ENCODE peak calls at places on chromosomes 2 and 18, in ten cellular contexts. G, Q, J, T, P, A, I, Z, F and C are unnamed samples.

GRCh38 chr18:59460060-59460395 is 101.0 kb upstream of the LMAN1 start:
- DNase-seq in G (no peak), Q (no peak), J (no peak), T (no peak), P (peak), A (peak), I (no peak), Z (peak), F (no peak), C (no peak)

GRCh38 chr2:224638338-224638823 is 53.2 kb upstream of the CUL3 start:
- DNase-seq in G (no peak), Q (no peak), J (no peak), T (no peak), P (no peak), A (no peak), I (no peak), Z (no peak), F (peak), C (no peak)

GRCh38 chr2:12980817-12981216 is 264.1 kb downstream of the TRIB2 start:
- DNase-seq in G (no peak), Q (no peak), J (no peak), T (no peak), P (no peak), A (no peak), I (no peak), Z (no peak), F (no peak), C (no peak)

GRCh38 chr18:74506405-74507119 is 10.4 kb downstream of the CNDP2 start:
- DNase-seq in G (no peak), Q (no peak), J (no peak), T (no peak), P (peak), A (no peak), I (peak), Z (peak), F (no peak), C (no peak)

GRCh38 chr2:238107525-238108422 is 7.6 kb downstream of the ESPNL start:
- DNase-seq in G (no peak), Q (peak), J (no peak), T (no peak), P (no peak), A (peak), I (no peak), Z (no peak), F (no peak), C (no peak)

GRCh38 chr2:176626796-176627195 is 357.6 kb downstream of the MTX2 start:
- DNase-seq in G (no peak), Q (no peak), J (no peak), T (no peak), P (no peak), A (no peak), I (no peak), Z (no peak), F (no peak), C (no peak)

GRCh38 chr2:26941486-26941885 is 29.0 kb upstream of the MAPRE3 start:
- DNase-seq in G (no peak), Q (no peak), J (no peak), T (peak), P (peak), A (no peak), I (no peak), Z (no peak), F (peak), C (no peak)

GRCh38 chr2:127609031-127609751 is 36.8 kb upstream of the GPR17 start:
- DNase-seq in G (no peak), Q (no peak), J (no peak), T (no peak), P (no peak), A (peak), I (no peak), Z (no peak), F (no peak), C (peak)

GRCh38 chr2:197877038-197877437 is 72.6 kb downstream of the PLCL1 start:
- DNase-seq in G (no peak), Q (no peak), J (no peak), T (no peak), P (no peak), A (no peak), I (no peak), Z (no peak), F (no peak), C (no peak)

GRCh38 chr2:121722479-121722878 is 14.2 kb downstream of the NIFK start:
- DNase-seq in G (no peak), Q (peak), J (no peak), T (peak), P (peak), A (no peak), I (peak), Z (peak), F (peak), C (no peak)

GRCh38 chr2:101520246-101520645 is 45.3 kb upstream of the RFX8 start:
- DNase-seq in G (no peak), Q (no peak), J (no peak), T (peak), P (peak), A (no peak), I (no peak), Z (peak), F (peak), C (peak)

GRCh38 chr2:224268441-224268840 is 133.5 kb downstream of the FAM124B start:
- DNase-seq in G (no peak), Q (peak), J (peak), T (peak), P (peak), A (no peak), I (peak), Z (peak), F (peak), C (no peak)

GRCh38 chr2:102297891-102298290 is 13.5 kb upstream of the IL1RL1 start:
- DNase-seq in G (no peak), Q (no peak), J (no peak), T (no peak), P (no peak), A (no peak), I (no peak), Z (peak), F (no peak), C (no peak)

GRCh38 chr18:2907459-2908145 is 60.8 kb downstream of the EMILIN2 start:
- DNase-seq in G (no peak), Q (no peak), J (no peak), T (no peak), P (no peak), A (no peak), I (no peak), Z (no peak), F (peak), C (no peak)

GRCh38 chr2:38602136-38602731 is 494 bp downstream of the HNRNPLL start:
- DNase-seq in G (peak), Q (no peak), J (no peak), T (peak), P (peak), A (peak), I (no peak), Z (no peak), F (peak), C (no peak)

GRCh38 chr2:88530081-88530480 is 77.6 kb upstream of the FOXI3 start:
- DNase-seq in G (no peak), Q (no peak), J (no peak), T (peak), P (peak), A (no peak), I (no peak), Z (no peak), F (peak), C (no peak)

GRCh38 chr2:172431428-172431827 is 4.0 kb downstream of the ITGA6 start:
- DNase-seq in G (no peak), Q (no peak), J (no peak), T (no peak), P (no peak), A (no peak), I (no peak), Z (no peak), F (no peak), C (no peak)

GRCh38 chr2:221343524-221343923 is 228.6 kb downstream of the EPHA4 start:
- DNase-seq in G (no peak), Q (no peak), J (no peak), T (no peak), P (no peak), A (no peak), I (no peak), Z (no peak), F (no peak), C (no peak)

GRCh38 chr2:31053929-31054328 is 84.3 kb downstream of the GALNT14 start:
- DNase-seq in G (no peak), Q (no peak), J (no peak), T (no peak), P (no peak), A (no peak), I (no peak), Z (no peak), F (no peak), C (no peak)
- H3K4me3 ChIP-seq in G (no peak), Q (no peak), J (no peak), T (no peak), P (no peak), A (no peak), I (no peak), Z (no peak), F (no peak), C (no peak)

GRCh38 chr18:499351-500229 is 911 bp downstream of the COLEC12 start:
- DNase-seq in G (no peak), Q (peak), J (peak), T (peak), P (peak), A (peak), I (peak), Z (peak), F (peak), C (no peak)
- H3K4me3 ChIP-seq in G (no peak), Q (no peak), J (peak), T (no peak), P (peak), A (peak), I (peak), Z (peak), F (peak), C (no peak)

DNA sequence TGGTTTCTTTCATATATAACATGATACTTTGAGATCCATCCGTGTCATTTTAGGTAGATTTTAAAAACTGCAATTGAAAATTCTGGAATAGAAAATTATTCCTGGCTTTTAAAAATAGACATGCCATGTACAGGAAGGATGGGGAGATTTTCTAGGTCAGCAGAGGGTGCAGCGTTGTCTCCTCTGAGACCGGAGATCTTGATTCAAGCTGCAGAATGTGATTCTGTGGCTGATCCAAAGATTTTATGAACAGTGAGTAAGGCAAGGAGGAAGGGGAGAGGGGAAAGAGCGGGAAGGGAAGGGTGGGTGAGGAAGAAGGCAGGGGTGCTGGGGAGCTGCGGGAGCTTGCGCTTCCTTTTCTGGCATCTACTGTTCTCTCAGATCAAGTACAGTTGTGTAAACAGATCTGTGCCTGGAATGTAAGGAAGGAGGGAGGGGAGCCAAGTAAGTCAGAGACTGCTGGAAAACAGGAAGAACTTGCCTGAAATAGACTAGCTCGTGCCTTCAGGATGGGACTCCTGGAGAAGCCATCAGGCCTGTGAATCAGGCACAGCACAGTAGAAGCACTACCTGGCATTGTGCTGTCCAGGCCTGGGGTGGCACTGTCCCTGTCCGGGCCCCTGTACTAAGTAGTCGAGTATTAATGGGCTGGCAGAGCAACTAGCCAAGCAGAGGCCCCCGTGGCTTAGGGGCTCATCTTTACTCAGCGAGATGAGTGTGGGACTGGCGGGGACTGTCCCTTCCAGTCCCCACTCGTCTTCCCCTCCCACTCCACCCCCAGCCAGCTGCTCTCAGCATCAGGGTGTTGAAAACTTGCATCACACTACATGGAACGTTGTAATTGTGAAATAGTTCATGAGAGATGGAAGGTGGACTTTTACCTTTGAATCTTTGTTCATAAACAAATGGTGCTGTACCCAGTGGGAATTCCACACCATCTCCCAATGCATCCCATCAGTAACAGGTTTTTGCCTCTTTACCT is 163.5 kb downstream of the UXS1 start:
- DNase-seq in G (no peak), Q (no peak), J (no peak), T (no peak), P (peak), A (no peak), I (peak), Z (peak), F (peak), C (no peak)
- H3K4me3 ChIP-seq in G (no peak), Q (no peak), J (no peak), T (no peak), P (no peak), A (no peak), I (no peak), Z (no peak), F (no peak), C (no peak)

GRCh38 chr2:188383158-188383557 is 91.5 kb downstream of the GULP1 start:
- DNase-seq in G (peak), Q (no peak), J (no peak), T (no peak), P (no peak), A (no peak), I (no peak), Z (peak), F (no peak), C (no peak)
- H3K4me3 ChIP-seq in G (no peak), Q (no peak), J (no peak), T (no peak), P (no peak), A (no peak), I (no peak), Z (no peak), F (no peak), C (no peak)

GRCh38 chr2:69383178-69383812 is 3.7 kb downstream of the GFPT1 start:
- DNase-seq in G (no peak), Q (no peak), J (no peak), T (no peak), P (no peak), A (no peak), I (no peak), Z (no peak), F (peak), C (no peak)

GRCh38 chr2:69382547-69382946 is 4.5 kb downstream of the GFPT1 start:
- DNase-seq in G (no peak), Q (no peak), J (no peak), T (no peak), P (peak), A (no peak), I (no peak), Z (no peak), F (no peak), C (no peak)

GRCh38 chr2:69385443-69386151 is 1.4 kb downstream of the GFPT1 start:
- DNase-seq in G (peak), Q (peak), J (no peak), T (peak), P (peak), A (no peak), I (no peak), Z (peak), F (peak), C (no peak)

GRCh38 chr2:69386376-69386775 is 651 bp downstream of the GFPT1 start:
- DNase-seq in G (peak), Q (no peak), J (no peak), T (no peak), P (peak), A (no peak), I (no peak), Z (no peak), F (peak), C (no peak)

GRCh38 chr2:69384618-69385081 is 2.4 kb downstream of the GFPT1 start:
- DNase-seq in G (no peak), Q (no peak), J (no peak), T (no peak), P (peak), A (no peak), I (no peak), Z (peak), F (peak), C (no peak)
- H3K4me3 ChIP-seq in G (no peak), Q (peak), J (no peak), T (peak), P (peak), A (no peak), I (peak), Z (no peak), F (peak), C (no peak)

GRCh38 chr2:227326783-227327182 is 1.7 kb downstream of the MFF start:
- DNase-seq in G (peak), Q (no peak), J (no peak), T (no peak), P (no peak), A (no peak), I (no peak), Z (no peak), F (peak), C (no peak)
- H3K4me3 ChIP-seq in G (peak), Q (peak), J (no peak), T (peak), P (peak), A (no peak), I (peak), Z (peak), F (peak), C (no peak)

DNA sequence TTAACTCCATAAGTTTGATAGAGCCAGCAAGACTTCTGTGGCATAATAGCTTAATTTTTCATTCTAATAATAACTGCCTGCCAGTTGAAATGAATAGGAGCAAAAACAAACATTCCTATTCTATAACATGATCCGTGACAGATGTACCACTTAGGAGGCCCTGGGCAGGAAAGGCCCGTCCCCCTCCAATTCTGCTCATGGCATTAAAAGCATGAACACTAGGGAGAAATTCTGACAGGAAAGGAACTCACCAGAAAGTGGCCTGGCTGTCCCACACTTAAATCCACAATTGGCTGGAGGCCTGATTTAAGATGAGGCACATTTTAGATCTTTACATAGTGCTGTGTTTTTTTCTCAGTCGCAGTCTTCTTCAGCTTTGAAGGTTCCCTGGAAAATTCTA is 261.9 kb upstream of the ETAA1 start:
- DNase-seq in G (no peak), Q (no peak), J (no peak), T (no peak), P (no peak), A (no peak), I (no peak), Z (no peak), F (no peak), C (no peak)
- H3K4me3 ChIP-seq in G (no peak), Q (no peak), J (no peak), T (no peak), P (no peak), A (no peak), I (no peak), Z (no peak), F (no peak), C (no peak)

GRCh38 chr2:24892928-24893327 is 27.1 kb downstream of the ADCY3 start:
- DNase-seq in G (no peak), Q (no peak), J (no peak), T (no peak), P (no peak), A (no peak), I (no peak), Z (peak), F (peak), C (no peak)

GRCh38 chr2:24893934-24894333 is 26.1 kb downstream of the ADCY3 start:
- DNase-seq in G (no peak), Q (no peak), J (no peak), T (no peak), P (no peak), A (no peak), I (no peak), Z (no peak), F (peak), C (no peak)

GRCh38 chr2:24898122-24899109 is 21.6 kb downstream of the ADCY3 start:
- DNase-seq in G (no peak), Q (no peak), J (no peak), T (no peak), P (no peak), A (no peak), I (no peak), Z (no peak), F (no peak), C (no peak)

GRCh38 chr2:24891201-24891600 is 28.8 kb downstream of the ADCY3 start:
- DNase-seq in G (no peak), Q (no peak), J (no peak), T (no peak), P (no peak), A (no peak), I (no peak), Z (no peak), F (no peak), C (no peak)

DNA sequence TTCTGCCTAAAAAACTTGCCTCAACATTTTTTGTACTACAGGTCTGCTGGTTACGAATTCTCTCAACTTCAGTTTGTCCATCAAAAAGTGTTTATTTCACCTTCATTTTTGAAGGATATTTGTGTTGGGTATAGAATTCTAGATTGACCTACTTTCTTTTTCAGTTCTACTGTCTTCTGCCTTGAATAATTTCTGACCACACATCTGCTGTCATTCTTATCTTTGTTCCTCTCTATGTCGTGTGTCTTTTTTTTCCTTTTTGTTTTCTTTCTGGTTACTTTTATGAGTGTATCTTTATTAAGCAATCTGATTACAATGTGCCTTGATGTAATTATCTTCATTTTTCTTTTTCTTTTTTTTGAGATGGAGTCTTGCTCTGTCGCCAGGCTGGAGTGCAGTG is 25.3 kb downstream of the ADCY3 start:
- DNase-seq in G (no peak), Q (no peak), J (no peak), T (no peak), P (no peak), A (no peak), I (no peak), Z (no peak), F (peak), C (no peak)
- H3K4me3 ChIP-seq in G (no peak), Q (no peak), J (no peak), T (no peak), P (no peak), A (no peak), I (no peak), Z (no peak), F (no peak), C (no peak)